ENCODE peak calls at places on chromosome 9, in four cellular contexts. One of them, this sample, is unnamed.

GRCh38 chr9:84170521-84171141 is 169.9 kb downstream of the SLC28A3 start:
- DNase-seq in GM12865: no peak
- DNase-seq in BJ: peak
- DNase-seq in neural progenitor cell: peak
- DNase-seq in this sample: peak

GRCh38 chr9:129351058-129351641 is 173.1 kb upstream of the IER5L start:
- DNase-seq in GM12865: no peak
- DNase-seq in BJ: no peak
- DNase-seq in neural progenitor cell: peak
- DNase-seq in this sample: peak

GRCh38 chr9:105647595-105648349 is 14.5 kb upstream of the TAL2 start:
- DNase-seq in GM12865: no peak
- DNase-seq in BJ: no peak
- DNase-seq in neural progenitor cell: peak
- DNase-seq in this sample: no peak

GRCh38 chr9:21741151-21741550 is 61.3 kb upstream of the MTAP start:
- DNase-seq in GM12865: no peak
- DNase-seq in BJ: no peak
- DNase-seq in neural progenitor cell: no peak
- DNase-seq in this sample: no peak

GRCh38 chr9:73042155-73042554 is 89.3 kb upstream of the ALDH1A1 start:
- DNase-seq in GM12865: no peak
- DNase-seq in BJ: no peak
- DNase-seq in neural progenitor cell: no peak
- DNase-seq in this sample: no peak

GRCh38 chr9:114336699-114337395 is 7.2 kb downstream of the ORM2 start:
- DNase-seq in GM12865: no peak
- DNase-seq in BJ: no peak
- DNase-seq in neural progenitor cell: no peak
- DNase-seq in this sample: peak

GRCh38 chr9:109765278-109765677 is 14.7 kb upstream of the PALM2AKAP2 start:
- DNase-seq in GM12865: no peak
- DNase-seq in BJ: no peak
- DNase-seq in neural progenitor cell: no peak
- DNase-seq in this sample: no peak

GRCh38 chr9:126491256-126491879 is 122.4 kb upstream of the LMX1B start:
- DNase-seq in GM12865: peak
- DNase-seq in BJ: no peak
- DNase-seq in neural progenitor cell: peak
- DNase-seq in this sample: peak

GRCh38 chr9:38311382-38312270 is 80.9 kb upstream of the ALDH1B1 start:
- DNase-seq in GM12865: no peak
- DNase-seq in BJ: no peak
- DNase-seq in neural progenitor cell: peak
- DNase-seq in this sample: no peak

GRCh38 chr9:111743275-111743674 is 51.5 kb downstream of the SHOC1 start:
- DNase-seq in GM12865: no peak
- DNase-seq in BJ: no peak
- DNase-seq in neural progenitor cell: no peak
- DNase-seq in this sample: no peak

GRCh38 chr9:72524820-72525539 is 3.6 kb downstream of the TMC1 start:
- DNase-seq in GM12865: peak
- DNase-seq in BJ: peak
- DNase-seq in neural progenitor cell: peak
- DNase-seq in this sample: no peak

GRCh38 chr9:33510264-33511183 is 13.5 kb upstream of the ANKRD18B start:
- DNase-seq in GM12865: peak
- DNase-seq in BJ: no peak
- DNase-seq in neural progenitor cell: peak
- DNase-seq in this sample: peak

GRCh38 chr9:77943053-77943452 is 88.6 kb downstream of the GNAQ start:
- DNase-seq in GM12865: no peak
- DNase-seq in BJ: no peak
- DNase-seq in neural progenitor cell: no peak
- DNase-seq in this sample: no peak

GRCh38 chr9:124133752-124134151 is 122.2 kb downstream of the LHX2 start:
- DNase-seq in GM12865: no peak
- DNase-seq in BJ: no peak
- DNase-seq in neural progenitor cell: peak
- DNase-seq in this sample: no peak

GRCh38 chr9:98874721-98875255 is 67.3 kb downstream of the GALNT12 start:
- DNase-seq in GM12865: no peak
- DNase-seq in BJ: no peak
- DNase-seq in neural progenitor cell: no peak
- DNase-seq in this sample: no peak

GRCh38 chr9:37053684-37054512 is 19.8 kb upstream of the PAX5 start:
- DNase-seq in GM12865: no peak
- DNase-seq in BJ: no peak
- DNase-seq in neural progenitor cell: peak
- DNase-seq in this sample: no peak

GRCh38 chr9:93963969-93964368 is 8.8 kb upstream of the BARX1 start:
- DNase-seq in GM12865: no peak
- DNase-seq in BJ: no peak
- DNase-seq in neural progenitor cell: no peak
- DNase-seq in this sample: no peak

GRCh38 chr9:42386477-42386876 is 203.0 kb downstream of the SPATA31A6 start:
- DNase-seq in GM12865: no peak
- DNase-seq in BJ: no peak
- DNase-seq in neural progenitor cell: no peak
- DNase-seq in this sample: no peak

GRCh38 chr9:128203024-128203841 is at the start of gene DNM1:
- DNase-seq in GM12865: peak
- DNase-seq in BJ: no peak
- DNase-seq in neural progenitor cell: peak
- DNase-seq in this sample: peak

GRCh38 chr9:134408939-134409737 is 82.9 kb downstream of the RXRA start:
- DNase-seq in GM12865: no peak
- DNase-seq in BJ: no peak
- DNase-seq in neural progenitor cell: no peak
- DNase-seq in this sample: no peak

GRCh38 chr9:112061152-112061740 is 113.9 kb downstream of the SUSD1 start:
- DNase-seq in GM12865: peak
- DNase-seq in BJ: peak
- DNase-seq in neural progenitor cell: no peak
- DNase-seq in this sample: peak

GRCh38 chr9:130356877-130357584 is 87.7 kb upstream of the ASS1 start:
- DNase-seq in GM12865: no peak
- DNase-seq in BJ: no peak
- DNase-seq in neural progenitor cell: no peak
- DNase-seq in this sample: no peak

GRCh38 chr9:119963798-119964372 is 594.6 kb upstream of the BRINP1 start:
- DNase-seq in GM12865: no peak
- DNase-seq in BJ: peak
- DNase-seq in neural progenitor cell: peak
- DNase-seq in this sample: peak

GRCh38 chr9:95506692-95507455 is 9.9 kb downstream of the PTCH1 start:
- DNase-seq in GM12865: peak
- DNase-seq in BJ: no peak
- DNase-seq in neural progenitor cell: peak
- DNase-seq in this sample: peak

GRCh38 chr9:3467593-3468219 is 58.1 kb downstream of the RFX3 start:
- DNase-seq in GM12865: peak
- DNase-seq in BJ: no peak
- DNase-seq in neural progenitor cell: peak
- DNase-seq in this sample: no peak

GRCh38 chr9:99023831-99024230 is 80.1 kb downstream of the COL15A1 start:
- DNase-seq in GM12865: no peak
- DNase-seq in BJ: no peak
- DNase-seq in neural progenitor cell: no peak
- DNase-seq in this sample: no peak

DNA sequence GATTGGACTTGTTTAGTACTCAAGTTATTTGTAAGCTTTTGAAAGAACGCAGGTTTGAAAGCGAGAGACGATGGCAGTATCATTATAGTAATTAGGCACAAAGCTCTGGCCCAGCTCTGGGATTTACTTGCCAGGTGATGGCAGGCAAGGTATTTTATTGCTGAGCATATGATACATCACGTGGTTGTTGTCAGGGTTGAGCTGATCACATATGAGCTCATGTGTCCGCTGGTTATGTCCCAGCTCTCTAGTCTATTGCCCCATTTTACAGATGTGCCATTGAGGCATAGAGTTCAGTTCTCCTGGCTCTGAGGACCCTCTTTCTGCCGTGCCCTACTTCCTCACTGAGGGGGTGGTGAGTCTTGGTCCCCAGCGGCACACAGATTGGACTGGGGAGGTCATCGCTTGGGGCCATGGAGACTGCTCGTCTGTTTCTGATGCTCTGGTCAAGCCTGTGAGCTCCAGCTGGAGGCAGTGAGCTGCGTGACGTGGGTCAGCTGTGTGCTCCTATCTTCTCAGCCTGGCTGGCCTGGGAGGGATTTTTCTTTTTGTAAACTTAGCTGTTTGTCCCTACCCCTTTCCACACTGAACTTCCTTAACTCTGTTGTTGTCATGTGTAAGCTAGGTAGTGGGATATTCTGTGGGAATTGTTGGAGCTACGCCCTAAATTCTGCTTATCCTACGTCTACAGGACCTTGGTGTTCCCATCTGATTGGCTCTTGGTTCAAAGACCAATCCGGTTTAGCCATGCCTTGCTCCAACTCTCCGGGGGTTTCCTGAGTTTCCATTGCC is 2.2 kb downstream of the NXNL2 start:
- DNase-seq in GM12865: no peak
- DNase-seq in BJ: no peak
- DNase-seq in neural progenitor cell: no peak
- DNase-seq in this sample: no peak
- H3K4me3 ChIP-seq in GM12865: no peak
- H3K4me3 ChIP-seq in BJ: peak
- H3K4me3 ChIP-seq in neural progenitor cell: no peak
- H3K4me3 ChIP-seq in this sample: peak

GRCh38 chr9:90523953-90524352 is 118.7 kb downstream of the DIRAS2 start:
- DNase-seq in GM12865: no peak
- DNase-seq in BJ: no peak
- DNase-seq in neural progenitor cell: no peak
- DNase-seq in this sample: no peak
- H3K4me3 ChIP-seq in GM12865: no peak
- H3K4me3 ChIP-seq in BJ: no peak
- H3K4me3 ChIP-seq in neural progenitor cell: no peak
- H3K4me3 ChIP-seq in this sample: no peak

DNA sequence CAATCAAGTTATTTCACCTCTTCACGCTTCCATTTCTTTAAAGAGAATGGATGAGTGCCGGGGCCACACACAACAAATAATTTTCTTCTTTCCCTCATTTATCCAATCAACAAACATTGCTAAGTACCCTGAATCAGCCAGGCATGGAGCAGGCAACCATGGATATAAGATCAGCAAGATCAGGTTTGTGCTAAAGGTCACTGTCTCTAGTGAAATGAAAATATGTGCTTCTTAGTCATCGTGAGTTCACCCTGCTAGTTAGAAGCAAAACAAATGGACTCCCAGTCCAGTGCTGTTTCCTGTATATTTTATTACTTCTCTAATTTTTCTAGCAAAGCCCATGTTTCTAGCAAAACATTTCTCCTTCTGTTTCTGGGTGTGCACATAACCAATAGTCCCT is 629.2 kb downstream of the BNC2 start:
- DNase-seq in GM12865: no peak
- DNase-seq in BJ: no peak
- DNase-seq in neural progenitor cell: no peak
- DNase-seq in this sample: no peak
- H3K4me3 ChIP-seq in GM12865: no peak
- H3K4me3 ChIP-seq in BJ: no peak
- H3K4me3 ChIP-seq in neural progenitor cell: no peak
- H3K4me3 ChIP-seq in this sample: no peak

GRCh38 chr9:137407590-137408300 is 15.2 kb downstream of the EXD3 start:
- DNase-seq in GM12865: peak
- DNase-seq in BJ: no peak
- DNase-seq in neural progenitor cell: no peak
- DNase-seq in this sample: peak
- H3K4me3 ChIP-seq in GM12865: no peak
- H3K4me3 ChIP-seq in BJ: no peak
- H3K4me3 ChIP-seq in neural progenitor cell: peak
- H3K4me3 ChIP-seq in this sample: no peak

GRCh38 chr9:20186231-20186630 is 397.4 kb upstream of the SLC24A2 start:
- DNase-seq in GM12865: no peak
- DNase-seq in BJ: no peak
- DNase-seq in neural progenitor cell: no peak
- DNase-seq in this sample: no peak

GRCh38 chr9:20189871-20190270 is 401.0 kb upstream of the SLC24A2 start:
- DNase-seq in GM12865: no peak
- DNase-seq in BJ: no peak
- DNase-seq in neural progenitor cell: peak
- DNase-seq in this sample: no peak

GRCh38 chr9:20187318-20187717 is 398.5 kb upstream of the SLC24A2 start:
- DNase-seq in GM12865: no peak
- DNase-seq in BJ: no peak
- DNase-seq in neural progenitor cell: no peak
- DNase-seq in this sample: no peak

GRCh38 chr9:20186823-20187222 is 398.0 kb upstream of the SLC24A2 start:
- DNase-seq in GM12865: no peak
- DNase-seq in BJ: no peak
- DNase-seq in neural progenitor cell: no peak
- DNase-seq in this sample: no peak

DNA sequence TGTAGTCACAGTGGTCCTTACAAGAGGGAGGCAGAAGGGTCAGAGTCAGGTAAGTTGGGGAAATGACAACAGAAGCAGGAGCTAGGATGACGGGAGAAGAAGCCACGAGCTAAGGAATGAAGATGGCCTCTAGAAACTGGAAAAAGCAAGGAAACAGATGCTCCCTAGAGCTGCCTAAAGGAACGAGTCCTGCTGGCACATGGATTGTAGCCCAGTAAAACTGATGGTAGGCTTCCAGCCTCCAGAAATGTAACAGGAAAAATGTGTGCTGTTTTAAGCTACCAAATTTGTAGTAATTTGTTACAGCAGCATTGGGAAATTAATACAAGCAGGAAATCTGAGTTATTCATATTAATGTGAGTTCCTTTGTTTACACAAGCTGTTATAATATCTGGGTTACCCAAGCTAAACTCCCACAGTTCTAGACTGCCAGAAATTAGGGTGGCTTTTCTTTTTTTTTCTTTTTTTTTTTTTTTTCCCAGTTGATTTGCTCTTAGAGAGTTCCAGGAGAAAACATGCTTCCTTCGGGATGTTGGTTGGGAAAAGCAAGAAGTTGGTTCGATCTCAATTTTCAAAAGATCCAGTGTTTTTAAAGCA is 399.9 kb upstream of the SLC24A2 start:
- DNase-seq in GM12865: no peak
- DNase-seq in BJ: no peak
- DNase-seq in neural progenitor cell: no peak
- DNase-seq in this sample: no peak
- H3K4me3 ChIP-seq in GM12865: no peak
- H3K4me3 ChIP-seq in BJ: no peak
- H3K4me3 ChIP-seq in neural progenitor cell: no peak
- H3K4me3 ChIP-seq in this sample: no peak